ENCODE peak calls at places on chromosome 10, in six cellular contexts. E is stimulated activated CD4-positive, alpha-beta T cell treated with anti-CD3 and anti-CD28 coated beads, Interleukin-1b, Interleukin-23, amount 100 ng/mL, for 4 hours; T is IMR-90; J is ACHN; S is iPS-NIHi11; P is fibroblast of mammary gland. L is an unnamed sample.

GRCh38 chr10:116070743-116071320 is 202.2 kb downstream of the GFRA1 start:
- DNase-seq in S (no peak), T (no peak), J (no peak), P (no peak), E (no peak), L (no peak)

GRCh38 chr10:24848169-24848688 is 104.2 kb downstream of the PRTFDC1 start:
- DNase-seq in P (peak; percentile 37), S (no peak), J (no peak), E (no peak), T (peak; percentile 61), L (no peak)

GRCh38 chr10:118912961-118913360 is 116.6 kb upstream of the NANOS1 start:
- DNase-seq in S (no peak), J (no peak), T (no peak), P (no peak), E (no peak), L (no peak)

GRCh38 chr10:79187545-79187940 is 118.8 kb downstream of the ZMIZ1 start:
- DNase-seq in J (no peak), T (no peak), P (no peak), E (no peak), S (no peak), L (no peak)

GRCh38 chr10:24894309-24894708 is 58.1 kb downstream of the PRTFDC1 start:
- DNase-seq in T (peak; percentile 97), P (peak; percentile 97), S (no peak), J (peak; percentile 83), E (no peak), L (no peak)

GRCh38 chr10:121618906-121619305 is 20.7 kb upstream of the FGFR2 start:
- DNase-seq in S (no peak), E (no peak), P (no peak), T (no peak), J (no peak), L (no peak)

GRCh38 chr10:75718996-75719395 is 287.6 kb downstream of the LRMDA start:
- DNase-seq in P (no peak), S (no peak), E (no peak), J (no peak), T (no peak), L (no peak)

GRCh38 chr10:125698599-125698998 is 15.6 kb upstream of the TEX36 start:
- DNase-seq in S (no peak), T (no peak), P (no peak), J (no peak), E (no peak), L (no peak)

GRCh38 chr10:76998451-76998850 is 639.2 kb downstream of the KCNMA1 start:
- DNase-seq in T (no peak), E (no peak), S (no peak), J (no peak), P (no peak), L (no peak)

GRCh38 chr10:44978570-44979280 is at the start of gene DEPP1:
- DNase-seq in S (peak; percentile 82), T (peak; percentile 93), J (peak; percentile 92), P (peak; percentile 90), E (no peak), L (peak; percentile 48)

GRCh38 chr10:43076876-43077420 is at the start of gene RET:
- DNase-seq in E (no peak), T (no peak), S (peak; percentile 95), J (peak; percentile 4), P (no peak), L (no peak)

GRCh38 chr10:118484152-118484871 is 111.1 kb downstream of the PRLHR start:
- DNase-seq in J (no peak), P (no peak), T (no peak), E (no peak), S (no peak), L (no peak)